ENCODE peak calls at places on chromosomes 4 and X, in four cellular contexts. One of them, this sample, is unnamed.

GRCh38 chrX:150219374-150220185 is 143.5 kb upstream of the MAMLD1 start:
- DNase-seq in GM12878: no peak
- DNase-seq in H1: no peak
- DNase-seq in K562: no peak
- DNase-seq in this sample: no peak

GRCh38 chr4:48002267-48002666 is 14.2 kb downstream of the CNGA1 start:
- DNase-seq in GM12878: no peak
- DNase-seq in H1: no peak
- DNase-seq in K562: no peak
- DNase-seq in this sample: no peak

GRCh38 chrX:9816094-9816700 is 30.0 kb downstream of the SHROOM2 start:
- DNase-seq in GM12878: no peak
- DNase-seq in H1: no peak
- DNase-seq in K562: no peak
- DNase-seq in this sample: no peak

GRCh38 chr4:69617083-69617694 is 22.3 kb downstream of the UGT2A2 start:
- DNase-seq in GM12878: no peak
- DNase-seq in H1: no peak
- DNase-seq in K562: peak; percentile 12
- DNase-seq in this sample: peak; percentile 40

GRCh38 chr4:126939401-126939800 is 693.4 kb upstream of the INTU start:
- DNase-seq in GM12878: no peak
- DNase-seq in H1: no peak
- DNase-seq in K562: no peak
- DNase-seq in this sample: no peak

GRCh38 chr4:17595471-17596005 is 18.5 kb downstream of the LAP3 start:
- DNase-seq in GM12878: peak; percentile 67
- DNase-seq in H1: no peak
- DNase-seq in K562: no peak
- DNase-seq in this sample: no peak

GRCh38 chrX:150366951-150367545 is 3.9 kb downstream of the MAMLD1 start:
- DNase-seq in GM12878: no peak
- DNase-seq in H1: no peak
- DNase-seq in K562: no peak
- DNase-seq in this sample: no peak

GRCh38 chr4:173181769-173182374 is 13.3 kb downstream of the GALNT7 start:
- DNase-seq in GM12878: no peak
- DNase-seq in H1: no peak
- DNase-seq in K562: no peak
- DNase-seq in this sample: no peak

GRCh38 chrX:6225307-6226052 is 3.2 kb downstream of the NLGN4X start:
- DNase-seq in GM12878: no peak
- DNase-seq in H1: no peak
- DNase-seq in K562: peak; percentile 4
- DNase-seq in this sample: no peak

GRCh38 chrX:147476008-147476407 is 435.7 kb upstream of the FMR1 start:
- DNase-seq in GM12878: no peak
- DNase-seq in H1: no peak
- DNase-seq in K562: peak; percentile 4
- DNase-seq in this sample: peak; percentile 4

GRCh38 chr4:148514581-148514980 is 72.4 kb upstream of the NR3C2 start:
- DNase-seq in GM12878: no peak
- DNase-seq in H1: no peak
- DNase-seq in K562: no peak
- DNase-seq in this sample: no peak

GRCh38 chr4:145709843-145710242 is 29.9 kb downstream of the C4orf51 start:
- DNase-seq in GM12878: no peak
- DNase-seq in H1: no peak
- DNase-seq in K562: no peak
- DNase-seq in this sample: no peak

GRCh38 chr4:42512226-42512625 is 114.9 kb downstream of the SHISA3 start:
- DNase-seq in GM12878: no peak
- DNase-seq in H1: no peak
- DNase-seq in K562: no peak
- DNase-seq in this sample: no peak

GRCh38 chrX:115679460-115679859 is 118.5 kb downstream of the PLS3 start:
- DNase-seq in GM12878: no peak
- DNase-seq in H1: no peak
- DNase-seq in K562: peak; percentile 5
- DNase-seq in this sample: peak; percentile 5

GRCh38 chr4:56739104-56739777 is 58.1 kb upstream of the HOPX start:
- DNase-seq in GM12878: no peak
- DNase-seq in H1: no peak
- DNase-seq in K562: no peak
- DNase-seq in this sample: no peak

GRCh38 chr4:105274504-105274903 is 127.8 kb downstream of the TET2 start:
- DNase-seq in GM12878: no peak
- DNase-seq in H1: no peak
- DNase-seq in K562: no peak
- DNase-seq in this sample: no peak

GRCh38 chrX:1207496-1208025 is 4.9 kb downstream of the CRLF2 start:
- DNase-seq in GM12878: no peak
- DNase-seq in H1: no peak
- DNase-seq in K562: no peak
- DNase-seq in this sample: no peak

GRCh38 chrX:27599928-27600327 is 9.8 kb downstream of the DCAF8L2 start:
- DNase-seq in GM12878: no peak
- DNase-seq in H1: no peak
- DNase-seq in K562: no peak
- DNase-seq in this sample: peak; percentile 0

GRCh38 chr4:110681381-110681780 is 58.5 kb upstream of the PITX2 start:
- DNase-seq in GM12878: no peak
- DNase-seq in H1: no peak
- DNase-seq in K562: no peak
- DNase-seq in this sample: no peak
- TF ChIP-seq HDAC6 in GM12878: no peak
- TF ChIP-seq HDAC6 in H1: no peak
- TF ChIP-seq HDAC6 in K562: no peak
- TF ChIP-seq HDAC6 in this sample: no peak

GRCh38 chr4:168077726-168078239 is 14.6 kb upstream of the ANXA10 start:
- DNase-seq in GM12878: no peak
- DNase-seq in H1: no peak
- DNase-seq in K562: no peak
- DNase-seq in this sample: no peak

GRCh38 chr4:168071304-168071703 is 21.0 kb upstream of the ANXA10 start:
- DNase-seq in GM12878: no peak
- DNase-seq in H1: no peak
- DNase-seq in K562: no peak
- DNase-seq in this sample: no peak

GRCh38 chr4:168082379-168082778 is 10.0 kb upstream of the ANXA10 start:
- DNase-seq in GM12878: no peak
- DNase-seq in H1: no peak
- DNase-seq in K562: no peak
- DNase-seq in this sample: no peak

GRCh38 chr4:168074861-168075260 is 17.5 kb upstream of the ANXA10 start:
- DNase-seq in GM12878: no peak
- DNase-seq in H1: no peak
- DNase-seq in K562: no peak
- DNase-seq in this sample: no peak

DNA sequence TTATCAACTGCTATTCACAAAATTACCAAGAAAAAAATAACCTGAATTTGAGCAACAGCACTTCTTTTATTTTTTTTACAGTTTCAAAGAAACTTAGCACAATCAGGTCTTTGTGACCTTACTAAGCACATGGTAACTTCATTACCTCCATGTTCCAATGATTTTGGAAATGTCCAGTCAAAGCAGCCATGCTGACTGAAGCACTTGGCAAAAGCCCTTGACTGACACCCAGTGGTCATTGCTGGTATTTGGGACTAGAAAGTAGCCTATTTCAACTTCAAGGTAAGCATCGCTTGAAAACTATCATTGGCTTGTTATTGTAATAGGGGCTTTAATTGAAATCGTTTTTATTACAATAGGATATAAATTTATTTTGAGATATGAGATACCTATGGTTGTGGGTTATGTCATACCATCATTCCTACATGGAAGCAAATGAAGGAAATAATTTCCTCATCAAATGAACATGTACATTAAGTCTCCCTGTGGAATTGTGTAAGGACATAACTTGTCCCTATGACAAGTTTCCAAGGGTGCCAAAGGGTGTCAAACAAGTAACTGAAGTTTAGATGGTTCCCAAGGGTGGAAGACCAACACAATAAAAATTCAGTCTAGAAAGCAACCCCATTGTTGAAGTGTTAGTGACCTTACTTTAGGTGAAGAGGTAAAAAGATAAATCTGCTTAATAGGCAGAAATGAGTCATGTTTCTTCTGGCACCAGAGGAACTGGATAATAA is 15.2 kb upstream of the ANXA10 start:
- DNase-seq in GM12878: peak; percentile 16
- DNase-seq in H1: peak; percentile 36
- DNase-seq in K562: peak; percentile 26
- DNase-seq in this sample: peak; percentile 44
- TF ChIP-seq HDAC6 in GM12878: no peak
- TF ChIP-seq HDAC6 in H1: no peak
- TF ChIP-seq HDAC6 in K562: no peak
- TF ChIP-seq HDAC6 in this sample: no peak

DNA sequence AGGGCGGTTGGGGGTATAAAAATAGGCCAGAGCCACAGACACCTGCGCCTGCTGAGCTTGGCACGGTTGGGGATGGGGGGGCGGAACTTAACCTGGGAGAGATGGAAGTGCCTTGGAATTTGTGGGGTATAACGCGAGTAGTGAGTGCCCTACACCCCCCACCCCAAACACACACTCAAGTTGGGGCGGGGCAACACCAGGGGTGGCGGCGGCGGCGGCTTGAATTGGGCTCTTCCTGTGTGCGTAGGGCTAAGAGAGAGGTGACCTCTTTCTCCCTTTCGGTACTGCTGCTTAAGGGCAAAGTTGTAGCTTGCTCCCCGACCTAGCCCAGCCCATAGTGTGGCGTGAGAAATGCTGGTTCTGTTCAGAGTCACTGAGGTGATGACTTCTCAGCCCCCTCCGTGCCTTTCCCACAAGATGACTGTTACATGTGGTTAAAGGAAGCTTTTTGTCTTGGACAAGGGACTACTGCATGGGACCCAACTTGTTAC is 839 bp downstream of the STK26 start:
- DNase-seq in GM12878: no peak
- DNase-seq in H1: peak; percentile 5
- DNase-seq in K562: peak; percentile 9
- DNase-seq in this sample: no peak
- TF ChIP-seq HDAC6 in GM12878: no peak
- TF ChIP-seq HDAC6 in H1: no peak
- TF ChIP-seq HDAC6 in K562: no peak
- TF ChIP-seq HDAC6 in this sample: no peak

GRCh38 chr4:152372444-152372843 is 163.4 kb downstream of the FBXW7 start:
- DNase-seq in GM12878: no peak
- DNase-seq in H1: no peak
- DNase-seq in K562: no peak
- DNase-seq in this sample: no peak
- TF ChIP-seq HDAC6 in GM12878: no peak
- TF ChIP-seq HDAC6 in H1: no peak
- TF ChIP-seq HDAC6 in K562: no peak
- TF ChIP-seq HDAC6 in this sample: no peak

GRCh38 chr4:143287571-143287923 is 49.1 kb upstream of the GAB1 start:
- DNase-seq in GM12878: no peak
- DNase-seq in H1: no peak
- DNase-seq in K562: no peak
- DNase-seq in this sample: no peak

GRCh38 chr4:143286058-143286457 is 50.6 kb upstream of the GAB1 start:
- DNase-seq in GM12878: no peak
- DNase-seq in H1: no peak
- DNase-seq in K562: no peak
- DNase-seq in this sample: no peak

GRCh38 chr4:143281507-143282169 is 55.0 kb upstream of the GAB1 start:
- DNase-seq in GM12878: no peak
- DNase-seq in H1: no peak
- DNase-seq in K562: no peak
- DNase-seq in this sample: no peak

GRCh38 chr4:143286733-143287570 is 49.7 kb upstream of the GAB1 start:
- DNase-seq in GM12878: no peak
- DNase-seq in H1: no peak
- DNase-seq in K562: no peak
- DNase-seq in this sample: no peak

GRCh38 chr4:143282170-143282760 is 54.4 kb upstream of the GAB1 start:
- DNase-seq in GM12878: no peak
- DNase-seq in H1: no peak
- DNase-seq in K562: no peak
- DNase-seq in this sample: no peak
- TF ChIP-seq HDAC6 in GM12878: no peak
- TF ChIP-seq HDAC6 in H1: no peak
- TF ChIP-seq HDAC6 in K562: no peak
- TF ChIP-seq HDAC6 in this sample: no peak

DNA sequence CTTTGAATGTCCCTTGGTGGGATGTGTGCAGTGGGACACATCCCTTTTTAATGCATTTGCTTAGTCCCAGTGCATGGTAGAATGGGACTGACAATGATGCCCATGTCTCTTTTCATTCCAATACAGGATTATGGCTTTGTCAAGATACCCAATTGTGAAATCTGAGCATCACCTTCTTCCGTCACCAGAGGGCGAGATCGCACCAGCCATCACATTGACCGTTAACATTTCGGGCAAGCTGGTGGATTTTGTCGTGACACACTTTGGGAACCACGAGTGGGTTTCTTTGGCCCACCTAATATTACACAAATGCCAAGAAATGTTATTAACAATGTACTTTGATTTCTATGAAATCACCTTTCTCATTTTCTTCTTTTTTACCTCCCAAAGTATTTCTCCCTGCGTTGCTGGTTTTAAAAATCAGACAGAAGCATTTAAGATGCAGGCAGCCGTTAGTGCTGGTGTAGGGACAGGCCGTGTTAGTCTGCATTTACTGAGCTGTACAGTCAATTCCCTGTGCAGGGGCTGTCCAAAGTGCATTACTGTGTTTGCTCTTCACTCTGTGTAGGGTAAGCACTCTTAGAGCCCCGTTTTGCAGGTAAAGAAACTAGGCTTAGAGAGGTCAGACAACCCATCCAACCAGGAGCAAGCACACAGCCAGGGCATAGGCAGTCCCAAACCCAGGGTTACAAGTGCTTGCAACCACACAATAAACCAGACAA is 46.5 kb downstream of the CWH43 start:
- DNase-seq in GM12878: no peak
- DNase-seq in H1: no peak
- DNase-seq in K562: peak; percentile 28
- DNase-seq in this sample: peak; percentile 31
- TF ChIP-seq HDAC6 in GM12878: no peak
- TF ChIP-seq HDAC6 in H1: no peak
- TF ChIP-seq HDAC6 in K562: no peak
- TF ChIP-seq HDAC6 in this sample: no peak

GRCh38 chr4:184649971-184650855 is 675 bp downstream of the PRIMPOL start:
- DNase-seq in GM12878: no peak
- DNase-seq in H1: no peak
- DNase-seq in K562: no peak
- DNase-seq in this sample: peak; percentile 17

GRCh38 chr4:184647391-184648101 is 1.7 kb downstream of the CASP3 start:
- DNase-seq in GM12878: no peak
- DNase-seq in H1: no peak
- DNase-seq in K562: no peak
- DNase-seq in this sample: no peak

GRCh38 chr4:184649026-184649970 is at the start of the genes CASP3 and PRIMPOL:
- DNase-seq in GM12878: peak; percentile 60
- DNase-seq in H1: peak; percentile 72
- DNase-seq in K562: peak; percentile 92
- DNase-seq in this sample: peak; percentile 86

GRCh38 chr4:184645904-184646610 is 3.2 kb downstream of the CASP3 start:
- DNase-seq in GM12878: no peak
- DNase-seq in H1: no peak
- DNase-seq in K562: no peak
- DNase-seq in this sample: no peak

GRCh38 chr4:184648220-184649025 is 824 bp downstream of the CASP3 start:
- DNase-seq in GM12878: no peak
- DNase-seq in H1: no peak
- DNase-seq in K562: no peak
- DNase-seq in this sample: peak; percentile 34
- TF ChIP-seq HDAC6 in GM12878: no peak
- TF ChIP-seq HDAC6 in H1: no peak
- TF ChIP-seq HDAC6 in K562: no peak
- TF ChIP-seq HDAC6 in this sample: no peak

GRCh38 chr4:61200991-61201526 is 933 bp downstream of the ADGRL3 start:
- DNase-seq in GM12878: no peak
- DNase-seq in H1: no peak
- DNase-seq in K562: no peak
- DNase-seq in this sample: no peak
- TF ChIP-seq HDAC6 in GM12878: no peak
- TF ChIP-seq HDAC6 in H1: no peak
- TF ChIP-seq HDAC6 in K562: no peak
- TF ChIP-seq HDAC6 in this sample: no peak

This sample was measured in HepG2.